ENCODE peak calls at places on chromosomes 7 and 10, in seven cellular contexts. R is transverse colon, O is A549, V is H1, I is ovary, B is endothelial cell of umbilical vein, H is neuronal stem cell. E is an unnamed sample.

GRCh38 chr10:104077282-104078151 is 8.2 kb downstream of the COL17A1 start:
- DNase-seq in H (no peak), O (no peak), R (no peak), I (no peak), B (peak; percentile 74), V (no peak), E (no peak)

GRCh38 chr10:73899401-73899780 is 11.5 kb upstream of the PLAU start:
- DNase-seq in O (no peak), V (no peak), I (no peak), R (no peak), B (peak; percentile 92), H (no peak), E (no peak)

GRCh38 chr7:27192546-27193334 is 7.2 kb downstream of the HOXA13 start:
- DNase-seq in B (no peak), H (no peak), R (peak; percentile 63), V (no peak), O (no peak), I (no peak), E (peak; percentile 48)

GRCh38 chr7:43572516-43573049 is 10.3 kb upstream of the STK17A start:
- DNase-seq in V (no peak), R (peak; percentile 25), I (no peak), B (peak; percentile 80), O (peak; percentile 49), H (no peak), E (peak; percentile 65)

GRCh38 chr10:31927597-31928530 is 767 bp downstream of the ARHGAP12 start:
- DNase-seq in I (peak; percentile 55), B (peak; percentile 69), V (no peak), R (peak; percentile 62), O (peak; percentile 47), H (peak; percentile 47), E (peak; percentile 59)

GRCh38 chr10:58672855-58673254 is 160.2 kb downstream of the BICC1 start:
- DNase-seq in B (no peak), H (no peak), O (no peak), R (no peak), V (no peak), I (no peak), E (no peak)

GRCh38 chr10:33336606-33337334 is 2.3 kb upstream of the NRP1 start:
- DNase-seq in H (peak; percentile 45), I (peak; percentile 62), V (no peak), B (peak; percentile 66), R (peak; percentile 31), O (peak; percentile 51), E (peak; percentile 46)

GRCh38 chr10:77457266-77457665 is 180.3 kb downstream of the KCNMA1 start:
- DNase-seq in O (no peak), V (no peak), B (no peak), I (no peak), H (no peak), R (no peak), E (no peak)

GRCh38 chr10:70433581-70434280 is 7.8 kb downstream of the NODAL start:
- DNase-seq in B (no peak), I (no peak), O (no peak), H (no peak), V (no peak), R (no peak), E (no peak)

GRCh38 chr7:137772748-137773147 is 74.0 kb downstream of the DGKI start:
- DNase-seq in R (no peak), V (no peak), B (peak; percentile 88), H (no peak), I (no peak), O (no peak), E (no peak)

GRCh38 chr10:133047526-133047925 is 40.2 kb upstream of the ADGRA1 start:
- DNase-seq in R (no peak), B (no peak), V (no peak), O (no peak), I (no peak), H (no peak), E (no peak)

GRCh38 chr7:116211006-116211912 is 920 bp downstream of the TES start:
- DNase-seq in V (peak; percentile 39), O (peak; percentile 87), I (no peak), B (peak; percentile 86), R (peak; percentile 92), H (peak; percentile 15), E (peak; percentile 63)

GRCh38 chr7:22319424-22320403 is 37.2 kb downstream of the RAPGEF5 start:
- DNase-seq in V (no peak), I (no peak), O (no peak), B (no peak), H (no peak), R (no peak), E (no peak)

GRCh38 chr10:119350529-119351001 is 143.2 kb downstream of the GRK5 start:
- DNase-seq in I (no peak), O (no peak), H (no peak), V (no peak), B (no peak), R (no peak), E (no peak)

GRCh38 chr7:90622670-90623069 is 26.5 kb downstream of the CDK14 start:
- DNase-seq in B (no peak), H (no peak), V (no peak), R (no peak), I (no peak), O (no peak), E (no peak)

GRCh38 chr10:13231190-13231589 is 3.0 kb downstream of the UCMA start:
- DNase-seq in O (no peak), H (no peak), I (no peak), V (no peak), R (no peak), B (no peak), E (no peak)

GRCh38 chr10:115963848-115964247 is 309.2 kb downstream of the GFRA1 start:
- DNase-seq in I (no peak), O (no peak), B (no peak), H (no peak), V (no peak), R (no peak), E (no peak)

GRCh38 chr10:102546606-102547310 is 43.0 kb downstream of the SUFU start:
- DNase-seq in H (no peak), B (no peak), V (no peak), O (no peak), R (no peak), I (no peak), E (no peak)

GRCh38 chr10:132276706-132277105 is 31.0 kb downstream of the STK32C start:
- DNase-seq in I (no peak), V (no peak), B (no peak), R (no peak), O (no peak), H (no peak), E (no peak)

GRCh38 chr7:27782849-27783248 is 42.9 kb downstream of the TAX1BP1 start:
- DNase-seq in H (no peak), I (no peak), V (no peak), R (no peak), O (no peak), B (peak; percentile 60), E (no peak)

GRCh38 chr10:91410638-91411367 is 659 bp downstream of the HECTD2 start:
- DNase-seq in I (peak; percentile 42), V (no peak), R (no peak), B (peak; percentile 57), H (no peak), O (peak; percentile 53), E (no peak)

GRCh38 chr10:123229927-123230630 is 75.9 kb downstream of the BUB3 start:
- DNase-seq in V (no peak), B (no peak), H (no peak), I (no peak), O (no peak), R (no peak), E (no peak)

GRCh38 chr7:23299770-23300300 is 696 bp downstream of the MALSU1 start:
- DNase-seq in H (no peak), B (peak; percentile 36), O (peak; percentile 26), V (no peak), I (no peak), R (no peak), E (no peak)

GRCh38 chr7:20299647-20300312 is 30.9 kb upstream of the ITGB8 start:
- DNase-seq in I (no peak), O (no peak), B (no peak), R (no peak), H (no peak), V (no peak), E (no peak)

GRCh38 chr7:127317447-127317961 is 64.8 kb upstream of the GRM8 start:
- DNase-seq in R (no peak), B (no peak), I (no peak), O (no peak), H (no peak), V (no peak), E (no peak)

GRCh38 chr10:49633327-49634045 is 19.6 kb downstream of the CHAT start:
- DNase-seq in H (no peak), I (no peak), V (no peak), B (no peak), R (peak; percentile 1), O (no peak), E (no peak)

GRCh38 chr7:90595341-90595800 is 750 bp upstream of the CDK14 start:
- DNase-seq in R (no peak), H (peak; percentile 9), B (no peak), I (no peak), O (no peak), V (no peak), E (no peak)

GRCh38 chr7:99653754-99654153 is 26.0 kb downstream of the CYP3A5 start:
- DNase-seq in R (no peak), H (no peak), B (no peak), I (no peak), V (no peak), O (no peak), E (no peak)

DNA sequence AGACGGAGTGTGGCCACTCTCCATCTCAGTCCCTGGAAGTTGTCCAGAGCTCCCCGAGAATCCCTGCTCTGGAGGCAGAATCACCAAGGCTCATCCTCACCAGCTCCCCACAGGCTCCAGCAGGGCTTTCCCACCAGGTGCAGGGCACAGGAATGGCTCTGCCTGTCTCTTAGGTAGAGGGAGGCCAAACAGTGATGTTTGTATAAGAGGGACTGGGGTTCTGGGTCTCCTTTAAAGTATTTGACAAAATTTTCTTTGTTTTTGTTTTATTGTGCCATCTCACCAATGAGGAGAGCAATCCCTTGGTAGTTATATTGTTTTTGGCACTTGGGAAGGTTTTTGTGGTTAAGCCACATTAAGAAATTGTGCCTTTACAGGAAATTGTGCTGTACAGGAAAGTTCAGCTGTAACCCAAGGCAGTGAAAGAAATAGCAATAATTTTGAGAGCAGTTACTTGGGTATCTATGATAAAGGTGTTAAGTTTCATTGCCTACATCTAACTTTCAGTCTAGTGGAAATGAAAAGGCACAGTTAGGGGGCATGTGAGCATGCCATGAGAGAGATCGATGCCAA is 219.3 kb upstream of the PRSS58 start:
- DNase-seq in B (no peak), R (no peak), I (no peak), V (no peak), H (no peak), O (no peak), E (no peak)
- H3K27ac ChIP-seq in B (no peak overlapping the region), R (no peak overlapping the region), I (no peak overlapping the region), V (no peak overlapping the region), H (no peak overlapping the region), O (no peak overlapping the region), E (no peak overlapping the region)

GRCh38 chr7:2922271-2922691 is 78.2 kb upstream of the GNA12 start:
- DNase-seq in B (no peak), V (no peak), I (no peak), R (no peak), H (no peak), O (no peak), E (no peak)
- H3K4me1 ChIP-seq in B (no peaks in the 10 kb centered on the region), V (no peaks in the 10 kb centered on the region), I (peaks cover 4% of the 10 kb centered on the region), R (no peaks in the 10 kb centered on the region), H (peaks cover 14% of the 10 kb centered on the region), O (no peaks in the 10 kb centered on the region), E (no peaks in the 10 kb centered on the region)

GRCh38 chr7:55464422-55464821 is 99.3 kb downstream of the LANCL2 start:
- DNase-seq in H (no peak), O (no peak), R (no peak), I (no peak), V (no peak), B (no peak), E (no peak)
- H3K9me3 ChIP-seq in H (peaks cover 36% of the 10 kb centered on the region), O (peaks cover 44% of the 10 kb centered on the region), R (peaks cover 7% of the 10 kb centered on the region), I (no peaks in the 10 kb centered on the region), V (peaks cover 48% of the 10 kb centered on the region), B (no peaks in the 10 kb centered on the region), E (no peaks in the 10 kb centered on the region)

GRCh38 chr10:76433161-76434005 is 1002.0 kb downstream of the LRMDA start:
- DNase-seq in H (no peak), R (no peak), V (no peak), B (no peak), I (no peak), O (no peak), E (no peak)
- H3K27ac ChIP-seq in H (no peak overlapping the region), R (peak overlapping the region; percentile 64), V (no peak overlapping the region), B (no peak overlapping the region), I (no peak overlapping the region), O (peak overlapping the region; percentile 51), E (no peak overlapping the region)

E was measured in adrenal gland.